ENCODE peak calls at places on chromosomes 4 and X, in eight cellular contexts. One of them, this sample, is unnamed.

GRCh38 chr4:154954117-154954516 is 173.0 kb downstream of the RBM46 start:
- DNase-seq in HEK293T: no peak
- DNase-seq in osteocyte: no peak
- DNase-seq in mammary epithelial cell: no peak
- DNase-seq in KBM-7: no peak
- DNase-seq in GDM1: no peak
- DNase-seq in NCI-H1417: no peak
- DNase-seq in M059J: no peak
- DNase-seq in this sample: no peak

GRCh38 chr4:105895609-105896460 is 564 bp downstream of the NPNT start:
- DNase-seq in mammary epithelial cell: peak; percentile 58
- DNase-seq in GDM1: no peak
- DNase-seq in osteocyte: no peak
- DNase-seq in KBM-7: peak; percentile 32
- DNase-seq in M059J: peak; percentile 7
- DNase-seq in NCI-H1417: no peak
- DNase-seq in HEK293T: peak; percentile 37
- DNase-seq in this sample: peak; percentile 56

GRCh38 chr4:74217365-74217764 is 59.4 kb downstream of the MTHFD2L start:
- DNase-seq in NCI-H1417: no peak
- DNase-seq in GDM1: no peak
- DNase-seq in mammary epithelial cell: no peak
- DNase-seq in M059J: peak; percentile 85
- DNase-seq in osteocyte: no peak
- DNase-seq in KBM-7: no peak
- DNase-seq in HEK293T: no peak
- DNase-seq in this sample: no peak

GRCh38 chr4:174198396-174199179 is 84.9 kb downstream of the FBXO8 start:
- DNase-seq in KBM-7: no peak
- DNase-seq in HEK293T: peak; percentile 28
- DNase-seq in GDM1: no peak
- DNase-seq in osteocyte: no peak
- DNase-seq in mammary epithelial cell: peak; percentile 41
- DNase-seq in M059J: peak; percentile 84
- DNase-seq in NCI-H1417: no peak
- DNase-seq in this sample: peak; percentile 18

GRCh38 chr4:1325681-1326635 is 21.1 kb upstream of the UVSSA start:
- DNase-seq in osteocyte: no peak
- DNase-seq in NCI-H1417: no peak
- DNase-seq in M059J: no peak
- DNase-seq in GDM1: no peak
- DNase-seq in mammary epithelial cell: no peak
- DNase-seq in HEK293T: no peak
- DNase-seq in KBM-7: no peak
- DNase-seq in this sample: no peak

GRCh38 chrX:123854329-123854728 is 5.5 kb upstream of the XIAP start:
- DNase-seq in KBM-7: no peak
- DNase-seq in GDM1: no peak
- DNase-seq in mammary epithelial cell: peak; percentile 14
- DNase-seq in M059J: peak; percentile 26
- DNase-seq in osteocyte: no peak
- DNase-seq in HEK293T: no peak
- DNase-seq in NCI-H1417: no peak
- DNase-seq in this sample: no peak

GRCh38 chrX:56503941-56504673 is 59.3 kb upstream of the UBQLN2 start:
- DNase-seq in HEK293T: no peak
- DNase-seq in NCI-H1417: no peak
- DNase-seq in GDM1: no peak
- DNase-seq in mammary epithelial cell: peak; percentile 81
- DNase-seq in KBM-7: no peak
- DNase-seq in M059J: peak; percentile 43
- DNase-seq in osteocyte: no peak
- DNase-seq in this sample: no peak

GRCh38 chr4:35934370-35934981 is 309.8 kb downstream of the ARAP2 start:
- DNase-seq in GDM1: no peak
- DNase-seq in KBM-7: peak; percentile 68
- DNase-seq in osteocyte: no peak
- DNase-seq in NCI-H1417: peak; percentile 68
- DNase-seq in HEK293T: peak; percentile 3
- DNase-seq in mammary epithelial cell: peak; percentile 4
- DNase-seq in M059J: peak; percentile 27
- DNase-seq in this sample: no peak

GRCh38 chrX:150269613-150270254 is 93.4 kb upstream of the MAMLD1 start:
- DNase-seq in osteocyte: peak; percentile 59
- DNase-seq in HEK293T: no peak
- DNase-seq in NCI-H1417: no peak
- DNase-seq in M059J: no peak
- DNase-seq in GDM1: no peak
- DNase-seq in KBM-7: no peak
- DNase-seq in mammary epithelial cell: no peak
- DNase-seq in this sample: peak; percentile 75

GRCh38 chrX:149881081-149881711 is at the start of gene MAGEA8:
- DNase-seq in KBM-7: no peak
- DNase-seq in NCI-H1417: no peak
- DNase-seq in M059J: no peak
- DNase-seq in GDM1: no peak
- DNase-seq in mammary epithelial cell: no peak
- DNase-seq in HEK293T: no peak
- DNase-seq in osteocyte: no peak
- DNase-seq in this sample: no peak

GRCh38 chrX:69025802-69026301 is 139.4 kb downstream of the PJA1 start:
- DNase-seq in KBM-7: no peak
- DNase-seq in osteocyte: peak; percentile 67
- DNase-seq in GDM1: no peak
- DNase-seq in M059J: peak; percentile 81
- DNase-seq in mammary epithelial cell: peak; percentile 91
- DNase-seq in NCI-H1417: no peak
- DNase-seq in HEK293T: peak; percentile 0
- DNase-seq in this sample: no peak

GRCh38 chrX:56530011-56530410 is 33.4 kb upstream of the UBQLN2 start:
- DNase-seq in osteocyte: no peak
- DNase-seq in GDM1: no peak
- DNase-seq in NCI-H1417: no peak
- DNase-seq in KBM-7: no peak
- DNase-seq in mammary epithelial cell: no peak
- DNase-seq in HEK293T: no peak
- DNase-seq in M059J: no peak
- DNase-seq in this sample: no peak

This sample was measured in body of pancreas.